ENCODE peak calls at places on chromosomes 1 and 21, in six cellular contexts. I is hepatocyte, Q is lower leg skin, F is AG10803, E is left ventricle myocardium inferior, A is retinal pigment epithelial cell. P is an unnamed sample.

GRCh38 chr1:64242895-64243756 is 39.7 kb downstream of the UBE2U start:
- DNase-seq in I (peak), E (no peak), A (no peak), F (peak), Q (no peak), P (peak)

GRCh38 chr21:46207920-46208571 is 20.5 kb downstream of the LSS start:
- DNase-seq in I (no peak), A (no peak), Q (no peak), F (no peak), E (no peak), P (no peak)

GRCh38 chr1:200837931-200838571 is 34.7 kb upstream of the GPR25 start:
- DNase-seq in I (no peak), E (no peak), Q (no peak), A (peak), F (peak), P (peak)

GRCh38 chr21:45316871-45317400 is 29.2 kb upstream of the POFUT2 start:
- DNase-seq in E (peak), F (peak), A (no peak), Q (no peak), I (no peak), P (no peak)

GRCh38 chr1:47569681-47570470 is 132.0 kb downstream of the FOXD2 start:
- DNase-seq in Q (no peak), A (peak), E (no peak), I (peak), F (peak), P (peak)

GRCh38 chr1:5376538-5377247 is 615.5 kb downstream of the NPHP4 start:
- DNase-seq in E (no peak), A (no peak), F (no peak), I (no peak), Q (peak), P (no peak)

GRCh38 chr1:76238094-76238551 is 163.6 kb downstream of the ST6GALNAC3 start:
- DNase-seq in I (no peak), E (no peak), Q (no peak), F (peak), A (peak), P (no peak)

GRCh38 chr1:36126797-36127500 is 1.9 kb upstream of the COL8A2 start:
- DNase-seq in Q (no peak), F (no peak), I (no peak), E (no peak), A (no peak), P (no peak)

GRCh38 chr1:187053876-187054275 is 225.1 kb downstream of the PLA2G4A start:
- DNase-seq in I (no peak), A (no peak), Q (no peak), E (no peak), F (no peak), P (no peak)

GRCh38 chr1:201946224-201946908 is at the start of gene LMOD1:
- DNase-seq in E (peak), A (peak), F (peak), I (peak), Q (peak), P (peak)

GRCh38 chr1:42484382-42484781 is 21.3 kb downstream of the CCDC30 start:
- DNase-seq in F (peak), Q (no peak), I (peak), A (peak), E (no peak), P (peak)

GRCh38 chr1:54407201-54407956 is 1.2 kb upstream of the SSBP3 start:
- DNase-seq in E (peak), Q (peak), I (peak), A (peak), F (peak), P (peak)

GRCh38 chr21:35138665-35139381 is 89.7 kb upstream of the RUNX1 start:
- DNase-seq in F (peak), A (peak), Q (no peak), E (no peak), I (peak), P (peak)

GRCh38 chr1:204255966-204256365 is 42.2 kb upstream of the GOLT1A start:
- DNase-seq in A (no peak), F (no peak), I (no peak), Q (no peak), E (no peak), P (peak)

GRCh38 chr1:159122005-159122621 is 45.5 kb upstream of the AIM2 start:
- DNase-seq in E (no peak), F (peak), A (peak), Q (no peak), I (no peak), P (peak)

GRCh38 chr1:36481771-36482723 is 666 bp downstream of the CSF3R start:
- DNase-seq in I (no peak), Q (no peak), A (no peak), E (no peak), F (no peak), P (no peak)

GRCh38 chr1:118077331-118078055 is 107.5 kb downstream of the SPAG17 start:
- DNase-seq in E (no peak), F (peak), A (no peak), I (peak), Q (no peak), P (peak)

GRCh38 chr1:158020877-158021630 is 27.6 kb downstream of the KIRREL1 start:
- DNase-seq in A (no peak), Q (no peak), E (no peak), I (no peak), F (peak), P (no peak)

GRCh38 chr1:8014381-8014988 is 11.6 kb downstream of the ERRFI1 start:
- DNase-seq in F (no peak), I (no peak), E (no peak), Q (no peak), A (no peak), P (no peak)

GRCh38 chr21:37259426-37259825 is 7.7 kb downstream of the VPS26C start:
- DNase-seq in A (no peak), Q (no peak), I (no peak), F (peak), E (no peak), P (no peak)

GRCh38 chr1:180623579-180624347 is 8.1 kb upstream of the XPR1 start:
- DNase-seq in E (no peak), I (peak), Q (no peak), A (no peak), F (peak), P (peak)

GRCh38 chr1:236039736-236040670 is 24.9 kb downstream of the NID1 start:
- DNase-seq in E (peak), Q (no peak), A (no peak), F (peak), I (peak), P (no peak)

GRCh38 chr1:204460346-204460745 is 34.3 kb downstream of the PIK3C2B start:
- DNase-seq in I (no peak), A (no peak), Q (no peak), E (no peak), F (no peak), P (no peak)

GRCh38 chr1:180778782-180779398 is 133.8 kb upstream of the KIAA1614 start:
- DNase-seq in E (no peak), I (peak), Q (no peak), A (no peak), F (no peak), P (peak)

GRCh38 chr1:190479537-190479936 is 1.9 kb upstream of the BRINP3 start:
- DNase-seq in I (peak), Q (no peak), E (no peak), F (no peak), A (no peak), P (no peak)

GRCh38 chr1:116194592-116194991 is 83.4 kb downstream of the MAB21L3 start:
- DNase-seq in Q (no peak), A (no peak), F (no peak), E (no peak), I (no peak), P (peak)

GRCh38 chr1:167221126-167221803 is 579 bp downstream of the POU2F1 start:
- DNase-seq in Q (peak), F (no peak), I (peak), A (no peak), E (peak), P (peak)

GRCh38 chr1:222546548-222547259 is 1.2 kb downstream of the HHIPL2 start:
- DNase-seq in Q (no peak), I (peak), A (peak), E (no peak), F (peak), P (peak)
- H3K4me3 ChIP-seq in Q (no peak), I (no peak), A (no peak), E (no peak), F (peak), P (no peak)

GRCh38 chr1:70354332-70355110 is at the start of gene ANKRD13C:
- DNase-seq in F (peak), E (peak), Q (peak), I (peak), A (peak), P (peak)
- TF ChIP-seq CTCF in F (peak), E (no peak), Q (no peak), I (no peak), A (no peak), P (peak)

GRCh38 chr1:46333300-46334029 is 7.1 kb upstream of the NSUN4 start:
- DNase-seq in I (peak), Q (no peak), F (peak), E (no peak), A (no peak), P (peak)
- H3K4me3 ChIP-seq in I (no peak), Q (no peak), F (no peak), E (no peak), A (no peak), P (no peak)

DNA sequence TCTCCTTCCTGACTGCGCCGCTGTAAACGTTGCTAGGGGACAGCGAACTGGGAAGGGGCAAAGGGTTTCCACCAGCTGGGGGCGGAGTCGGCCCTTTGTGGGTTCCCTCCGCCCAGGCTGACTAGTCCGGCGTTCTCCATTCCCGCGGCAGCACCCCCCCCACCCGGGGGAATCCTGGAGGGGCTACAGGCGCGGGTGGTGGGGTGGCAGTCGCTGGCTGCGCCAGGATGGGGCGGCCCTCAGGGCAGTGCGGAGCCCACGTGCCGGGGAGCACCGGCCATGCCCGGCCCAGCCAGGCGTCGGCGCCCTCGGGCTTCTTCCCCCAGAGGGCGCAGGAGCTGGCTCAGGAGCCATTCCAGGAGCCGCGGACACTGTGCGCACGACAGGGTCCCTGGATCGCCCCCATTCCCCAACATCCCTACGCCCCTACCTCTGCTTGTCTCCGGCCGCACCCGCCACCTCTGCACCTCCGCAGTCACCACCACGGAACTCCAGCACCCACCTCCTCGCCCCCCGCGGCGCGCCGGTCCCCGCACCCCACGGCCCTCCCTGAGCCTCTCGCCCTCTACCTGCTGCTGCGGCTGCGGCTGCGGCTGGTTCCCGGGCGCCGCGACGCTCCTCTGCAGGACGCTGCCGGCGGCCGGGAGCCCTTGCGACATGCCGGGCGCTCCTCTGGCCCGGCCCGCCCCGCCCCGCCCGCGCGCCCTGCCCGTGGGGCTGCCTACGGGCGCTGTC is 369 bp downstream of the BATF3 start:
- DNase-seq in Q (peak), A (no peak), E (peak), I (peak), F (peak), P (peak)
- TF ChIP-seq CTCF in Q (no peak), A (peak), E (peak), I (peak), F (peak), P (peak)

DNA sequence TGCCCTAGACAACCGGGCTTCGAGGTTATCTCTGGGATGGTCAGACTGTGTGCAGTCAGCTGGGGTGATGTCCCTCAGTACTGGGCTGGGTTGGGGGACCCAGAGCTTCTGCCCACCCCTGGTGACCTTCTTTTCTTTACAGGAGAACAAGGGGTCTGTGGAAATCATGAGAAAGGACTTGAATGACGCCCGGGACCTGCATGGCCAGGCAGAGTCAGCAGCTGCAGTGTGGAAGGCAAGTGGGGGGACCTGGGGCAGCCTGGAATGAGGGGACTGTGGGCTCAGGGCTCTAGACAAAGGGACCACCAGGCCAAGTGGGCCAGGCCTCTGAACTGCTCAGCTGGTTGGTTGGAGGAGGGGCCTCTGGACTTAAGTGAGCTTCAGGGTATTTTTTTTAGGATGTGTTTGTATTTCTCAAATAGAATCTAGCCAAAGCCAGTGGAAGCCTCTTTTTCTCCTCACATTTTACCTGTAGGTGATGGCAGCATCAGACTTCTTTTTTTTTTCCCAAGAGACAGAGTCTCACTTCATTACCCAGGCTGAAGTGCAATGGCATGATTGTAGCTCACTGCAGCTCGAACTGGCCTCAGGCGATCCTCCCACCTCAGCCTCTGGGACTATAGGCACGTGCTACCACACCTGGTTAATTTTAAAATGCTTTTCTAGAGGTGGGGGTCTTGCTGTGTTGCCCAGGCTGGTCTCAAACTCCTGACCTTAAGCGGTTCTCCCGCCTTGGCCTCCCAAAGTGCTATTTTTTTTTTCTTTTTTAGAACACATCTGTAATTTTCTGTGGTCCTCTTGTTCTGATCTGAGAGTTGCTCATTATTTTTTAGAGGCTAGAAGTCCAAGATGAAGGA is 1.9 kb downstream of the RNF187 start:
- DNase-seq in I (no peak), E (no peak), A (no peak), Q (no peak), F (no peak), P (no peak)
- H3K4me3 ChIP-seq in I (no peak), E (peak), A (peak), Q (no peak), F (peak), P (peak)

DNA sequence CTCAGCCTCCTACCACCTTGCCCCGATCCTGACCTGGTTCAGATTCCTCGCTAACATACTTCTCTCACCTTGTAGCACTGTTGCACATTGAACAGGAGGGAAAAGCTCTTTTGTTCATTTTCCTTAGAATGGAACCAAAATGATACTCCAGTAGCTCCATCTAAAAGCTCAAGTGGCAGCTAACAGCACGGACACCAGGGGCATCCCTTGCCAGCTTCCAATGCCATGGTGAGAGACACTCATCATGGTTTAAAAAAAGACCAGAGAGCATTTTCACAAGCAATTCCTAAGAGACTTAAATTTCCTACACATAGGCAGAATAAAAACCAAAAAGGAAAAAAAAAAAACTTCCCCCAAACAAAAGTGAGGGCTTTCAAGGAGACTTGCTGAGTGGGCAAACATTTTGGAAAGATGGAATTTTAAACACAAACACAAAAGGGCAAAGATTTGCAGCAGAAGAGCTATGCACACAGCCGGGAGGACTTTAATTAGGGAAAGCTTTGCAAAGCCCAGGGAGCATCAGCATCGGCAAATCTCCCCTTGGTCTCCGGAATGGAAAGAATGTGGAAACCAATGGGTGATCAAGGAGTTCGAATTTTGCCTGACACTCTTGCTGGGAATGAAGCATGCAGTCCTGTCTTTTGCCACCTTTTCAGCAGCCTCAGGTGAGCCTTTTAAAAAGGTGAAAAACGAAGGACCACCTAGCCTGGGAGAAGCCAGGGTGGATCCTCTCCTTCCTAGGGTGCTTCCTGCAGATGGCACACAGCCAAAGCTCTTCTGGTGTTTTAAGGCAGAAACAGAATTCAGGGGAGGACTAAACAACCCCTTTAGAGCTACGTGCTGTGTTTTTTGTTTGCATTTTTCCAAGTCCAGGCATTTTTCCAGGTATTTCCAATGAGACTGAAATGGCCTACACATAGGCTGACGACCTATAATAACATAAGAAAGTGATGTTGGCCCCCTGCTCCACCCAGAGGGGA is 84.2 kb downstream of the CAPZB start:
- DNase-seq in I (no peak), E (no peak), F (no peak), Q (no peak), A (no peak), P (no peak)
- TF ChIP-seq CTCF in I (no peak), E (no peak), F (no peak), Q (no peak), A (no peak), P (no peak)

GRCh38 chr1:207455183-207455754 is 1.1 kb downstream of the CR2 start:
- DNase-seq in I (no peak), Q (no peak), A (no peak), E (no peak), F (no peak), P (no peak)

GRCh38 chr1:207454046-207454964 is at the start of gene CR2:
- DNase-seq in A (peak), E (peak), F (no peak), I (peak), Q (no peak), P (peak)

GRCh38 chr1:207459008-207459407 is 4.9 kb downstream of the CR2 start:
- DNase-seq in A (no peak), E (no peak), Q (no peak), I (no peak), F (no peak), P (no peak)

GRCh38 chr1:207458409-207458808 is 4.3 kb downstream of the CR2 start:
- DNase-seq in I (no peak), F (no peak), Q (no peak), A (no peak), E (no peak), P (no peak)

GRCh38 chr1:207453710-207454045 is 450 bp upstream of the CR2 start:
- DNase-seq in A (no peak), F (no peak), E (no peak), Q (no peak), I (no peak), P (no peak)
- H3K4me3 ChIP-seq in A (peak), F (no peak), E (peak), Q (no peak), I (peak), P (no peak)

GRCh38 chr1:17209446-17209845 is 4.5 kb downstream of the PADI1 start:
- DNase-seq in E (no peak), I (no peak), A (no peak), Q (no peak), F (no peak), P (no peak)

GRCh38 chr1:17210176-17210575 is 5.2 kb downstream of the PADI1 start:
- DNase-seq in F (no peak), E (no peak), I (no peak), Q (no peak), A (no peak), P (no peak)

GRCh38 chr1:17212009-17212408 is 7.1 kb downstream of the PADI1 start:
- DNase-seq in F (no peak), E (no peak), Q (no peak), A (no peak), I (no peak), P (no peak)

GRCh38 chr1:17212487-17213121 is 7.7 kb downstream of the PADI1 start:
- DNase-seq in Q (no peak), E (no peak), A (peak), I (peak), F (peak), P (peak)

DNA sequence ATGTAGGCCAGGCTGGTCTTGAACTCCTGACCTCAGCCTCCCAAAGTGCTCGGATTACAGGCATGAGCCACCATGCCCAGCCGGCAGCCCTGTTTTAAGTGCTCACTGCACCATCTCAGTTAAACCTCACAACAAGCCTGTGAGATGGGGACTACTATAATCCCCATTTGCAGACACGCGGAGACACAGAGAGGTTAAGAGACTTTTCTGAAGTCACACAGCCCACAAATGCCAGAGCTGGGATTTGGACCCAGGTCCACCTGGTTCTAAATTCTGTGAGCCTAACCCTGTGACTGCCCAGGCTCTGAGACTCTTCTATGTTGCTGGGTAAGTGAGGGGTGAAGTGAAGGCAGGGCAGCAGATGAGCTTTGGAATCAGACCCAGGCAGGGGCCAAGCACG is 6.4 kb downstream of the PADI1 start:
- DNase-seq in F (no peak), I (no peak), A (no peak), E (no peak), Q (no peak), P (no peak)
- TF ChIP-seq CTCF in F (no peak), I (no peak), A (no peak), E (no peak), Q (no peak), P (no peak)

P was measured in epithelial cell of esophagus.